ENCODE peak calls at places on chromosomes 6 and 20, in five cellular contexts. One of them, this sample, is unnamed.

GRCh38 chr6:39225946-39226437 is 3.3 kb downstream of the KCNK5 start:
- DNase-seq in nephron progenitor cell: no peak
- DNase-seq in cortex of kidney: no peak
- DNase-seq in substantia nigra: no peak
- DNase-seq in activated effector memory CD4-positive, alpha-beta T cell treated with Interleukin-2 at 50 U/mL for 16 hours: peak
- DNase-seq in this sample: no peak

GRCh38 chr6:57265755-57266221 is 43.7 kb upstream of the RAB23 start:
- DNase-seq in substantia nigra: no peak
- DNase-seq in activated effector memory CD4-positive, alpha-beta T cell treated with Interleukin-2 at 50 U/mL for 16 hours: no peak
- DNase-seq in cortex of kidney: no peak
- DNase-seq in nephron progenitor cell: no peak
- DNase-seq in this sample: no peak

GRCh38 chr20:7392551-7392950 is 547.7 kb downstream of the HAO1 start:
- DNase-seq in substantia nigra: no peak
- DNase-seq in activated effector memory CD4-positive, alpha-beta T cell treated with Interleukin-2 at 50 U/mL for 16 hours: no peak
- DNase-seq in nephron progenitor cell: no peak
- DNase-seq in cortex of kidney: no peak
- DNase-seq in this sample: no peak

GRCh38 chr20:61118429-61119224 is 133.4 kb upstream of the CDH4 start:
- DNase-seq in cortex of kidney: no peak
- DNase-seq in nephron progenitor cell: no peak
- DNase-seq in activated effector memory CD4-positive, alpha-beta T cell treated with Interleukin-2 at 50 U/mL for 16 hours: no peak
- DNase-seq in substantia nigra: no peak
- DNase-seq in this sample: no peak

GRCh38 chr6:15628499-15629131 is 34.2 kb downstream of the DTNBP1 start:
- DNase-seq in nephron progenitor cell: no peak
- DNase-seq in cortex of kidney: no peak
- DNase-seq in substantia nigra: no peak
- DNase-seq in activated effector memory CD4-positive, alpha-beta T cell treated with Interleukin-2 at 50 U/mL for 16 hours: no peak
- DNase-seq in this sample: no peak

GRCh38 chr20:44153636-44154043 is 33.3 kb downstream of the JPH2 start:
- DNase-seq in nephron progenitor cell: no peak
- DNase-seq in activated effector memory CD4-positive, alpha-beta T cell treated with Interleukin-2 at 50 U/mL for 16 hours: peak
- DNase-seq in cortex of kidney: no peak
- DNase-seq in substantia nigra: no peak
- DNase-seq in this sample: no peak

GRCh38 chr6:39823187-39823815 is 31.1 kb downstream of the DAAM2 start:
- DNase-seq in activated effector memory CD4-positive, alpha-beta T cell treated with Interleukin-2 at 50 U/mL for 16 hours: no peak
- DNase-seq in nephron progenitor cell: no peak
- DNase-seq in substantia nigra: no peak
- DNase-seq in cortex of kidney: no peak
- DNase-seq in this sample: no peak

GRCh38 chr20:37915800-37916570 is 13.1 kb downstream of the VSTM2L start:
- DNase-seq in substantia nigra: no peak
- DNase-seq in activated effector memory CD4-positive, alpha-beta T cell treated with Interleukin-2 at 50 U/mL for 16 hours: no peak
- DNase-seq in cortex of kidney: no peak
- DNase-seq in nephron progenitor cell: peak
- DNase-seq in this sample: no peak

GRCh38 chr6:131000544-131000943 is 62.5 kb downstream of the EPB41L2 start:
- DNase-seq in nephron progenitor cell: no peak
- DNase-seq in substantia nigra: no peak
- DNase-seq in activated effector memory CD4-positive, alpha-beta T cell treated with Interleukin-2 at 50 U/mL for 16 hours: no peak
- DNase-seq in cortex of kidney: no peak
- DNase-seq in this sample: no peak

GRCh38 chr20:12372557-12372956 is 454.9 kb downstream of the BTBD3 start:
- DNase-seq in substantia nigra: no peak
- DNase-seq in cortex of kidney: no peak
- DNase-seq in activated effector memory CD4-positive, alpha-beta T cell treated with Interleukin-2 at 50 U/mL for 16 hours: no peak
- DNase-seq in nephron progenitor cell: no peak
- DNase-seq in this sample: no peak

GRCh38 chr6:40164345-40164755 is 230.1 kb upstream of the MOCS1 start:
- DNase-seq in cortex of kidney: no peak
- DNase-seq in nephron progenitor cell: no peak
- DNase-seq in activated effector memory CD4-positive, alpha-beta T cell treated with Interleukin-2 at 50 U/mL for 16 hours: no peak
- DNase-seq in substantia nigra: no peak
- DNase-seq in this sample: no peak

GRCh38 chr20:62215020-62215990 is 4.8 kb downstream of the HRH3 start:
- DNase-seq in activated effector memory CD4-positive, alpha-beta T cell treated with Interleukin-2 at 50 U/mL for 16 hours: no peak
- DNase-seq in substantia nigra: no peak
- DNase-seq in cortex of kidney: no peak
- DNase-seq in nephron progenitor cell: no peak
- DNase-seq in this sample: peak

GRCh38 chr20:41286240-41286851 is 31.2 kb downstream of the ZHX3 start:
- DNase-seq in substantia nigra: no peak
- DNase-seq in cortex of kidney: no peak
- DNase-seq in activated effector memory CD4-positive, alpha-beta T cell treated with Interleukin-2 at 50 U/mL for 16 hours: no peak
- DNase-seq in nephron progenitor cell: no peak
- DNase-seq in this sample: no peak

GRCh38 chr20:64171211-64171610 is 7.0 kb downstream of the MYT1 start:
- DNase-seq in activated effector memory CD4-positive, alpha-beta T cell treated with Interleukin-2 at 50 U/mL for 16 hours: no peak
- DNase-seq in cortex of kidney: no peak
- DNase-seq in nephron progenitor cell: no peak
- DNase-seq in substantia nigra: no peak
- DNase-seq in this sample: no peak

GRCh38 chr6:89799756-89800155 is 19.8 kb downstream of the MDN1 start:
- DNase-seq in nephron progenitor cell: no peak
- DNase-seq in cortex of kidney: no peak
- DNase-seq in activated effector memory CD4-positive, alpha-beta T cell treated with Interleukin-2 at 50 U/mL for 16 hours: no peak
- DNase-seq in substantia nigra: no peak
- DNase-seq in this sample: no peak

GRCh38 chr20:1622450-1622849 is 2.6 kb upstream of the SIRPB1 start:
- DNase-seq in activated effector memory CD4-positive, alpha-beta T cell treated with Interleukin-2 at 50 U/mL for 16 hours: no peak
- DNase-seq in nephron progenitor cell: no peak
- DNase-seq in substantia nigra: no peak
- DNase-seq in cortex of kidney: no peak
- DNase-seq in this sample: no peak

GRCh38 chr20:54189630-54190029 is 15.8 kb upstream of the CYP24A1 start:
- DNase-seq in activated effector memory CD4-positive, alpha-beta T cell treated with Interleukin-2 at 50 U/mL for 16 hours: no peak
- DNase-seq in cortex of kidney: no peak
- DNase-seq in substantia nigra: no peak
- DNase-seq in nephron progenitor cell: no peak
- DNase-seq in this sample: no peak

GRCh38 chr6:73969982-73970960 is 274.3 kb downstream of the CD109 start:
- DNase-seq in activated effector memory CD4-positive, alpha-beta T cell treated with Interleukin-2 at 50 U/mL for 16 hours: no peak
- DNase-seq in cortex of kidney: no peak
- DNase-seq in nephron progenitor cell: peak
- DNase-seq in substantia nigra: no peak
- DNase-seq in this sample: no peak

GRCh38 chr20:22584630-22584921 is 204 bp upstream of the FOXA2 start:
- DNase-seq in nephron progenitor cell: peak
- DNase-seq in activated effector memory CD4-positive, alpha-beta T cell treated with Interleukin-2 at 50 U/mL for 16 hours: no peak
- DNase-seq in substantia nigra: no peak
- DNase-seq in cortex of kidney: no peak
- DNase-seq in this sample: no peak

GRCh38 chr6:153525998-153526397 is 394.9 kb upstream of the RGS17 start:
- DNase-seq in nephron progenitor cell: no peak
- DNase-seq in cortex of kidney: no peak
- DNase-seq in activated effector memory CD4-positive, alpha-beta T cell treated with Interleukin-2 at 50 U/mL for 16 hours: no peak
- DNase-seq in substantia nigra: no peak
- DNase-seq in this sample: no peak

GRCh38 chr6:101249470-101249869 is 144.0 kb upstream of the GRIK2 start:
- DNase-seq in nephron progenitor cell: no peak
- DNase-seq in cortex of kidney: no peak
- DNase-seq in activated effector memory CD4-positive, alpha-beta T cell treated with Interleukin-2 at 50 U/mL for 16 hours: no peak
- DNase-seq in substantia nigra: no peak
- DNase-seq in this sample: no peak

GRCh38 chr6:31541059-31541657 is 645 bp downstream of the DDX39B start:
- DNase-seq in nephron progenitor cell: peak
- DNase-seq in substantia nigra: no peak
- DNase-seq in activated effector memory CD4-positive, alpha-beta T cell treated with Interleukin-2 at 50 U/mL for 16 hours: peak
- DNase-seq in cortex of kidney: no peak
- DNase-seq in this sample: no peak

GRCh38 chr20:25254571-25254970 is 6.7 kb downstream of the PYGB start:
- DNase-seq in nephron progenitor cell: no peak
- DNase-seq in substantia nigra: no peak
- DNase-seq in activated effector memory CD4-positive, alpha-beta T cell treated with Interleukin-2 at 50 U/mL for 16 hours: no peak
- DNase-seq in cortex of kidney: no peak
- DNase-seq in this sample: no peak

GRCh38 chr6:20403080-20403765 is 1.5 kb downstream of the E2F3 start:
- DNase-seq in nephron progenitor cell: peak
- DNase-seq in substantia nigra: peak
- DNase-seq in cortex of kidney: peak
- DNase-seq in activated effector memory CD4-positive, alpha-beta T cell treated with Interleukin-2 at 50 U/mL for 16 hours: peak
- DNase-seq in this sample: peak

GRCh38 chr6:33418690-33419291 is 884 bp upstream of the CUTA start:
- DNase-seq in nephron progenitor cell: no peak
- DNase-seq in substantia nigra: no peak
- DNase-seq in cortex of kidney: no peak
- DNase-seq in activated effector memory CD4-positive, alpha-beta T cell treated with Interleukin-2 at 50 U/mL for 16 hours: no peak
- DNase-seq in this sample: no peak

GRCh38 chr6:32118782-32119628 is 9.0 kb downstream of the ATF6B start:
- DNase-seq in activated effector memory CD4-positive, alpha-beta T cell treated with Interleukin-2 at 50 U/mL for 16 hours: peak
- DNase-seq in substantia nigra: peak
- DNase-seq in cortex of kidney: no peak
- DNase-seq in nephron progenitor cell: peak
- DNase-seq in this sample: peak

GRCh38 chr6:117483004-117483644 is 650 bp downstream of the DCBLD1 start:
- DNase-seq in nephron progenitor cell: peak
- DNase-seq in cortex of kidney: no peak
- DNase-seq in activated effector memory CD4-positive, alpha-beta T cell treated with Interleukin-2 at 50 U/mL for 16 hours: no peak
- DNase-seq in substantia nigra: no peak
- DNase-seq in this sample: peak

GRCh38 chr6:118993358-118993757 is 58.4 kb upstream of the MCM9 start:
- DNase-seq in activated effector memory CD4-positive, alpha-beta T cell treated with Interleukin-2 at 50 U/mL for 16 hours: no peak
- DNase-seq in cortex of kidney: no peak
- DNase-seq in substantia nigra: no peak
- DNase-seq in nephron progenitor cell: no peak
- DNase-seq in this sample: no peak

GRCh38 chr6:111367393-111368088 is 115.5 kb downstream of the REV3L start:
- DNase-seq in substantia nigra: no peak
- DNase-seq in cortex of kidney: no peak
- DNase-seq in nephron progenitor cell: no peak
- DNase-seq in activated effector memory CD4-positive, alpha-beta T cell treated with Interleukin-2 at 50 U/mL for 16 hours: no peak
- DNase-seq in this sample: no peak

GRCh38 chr6:125393449-125393858 is 91.7 kb upstream of the HDDC2 start:
- DNase-seq in nephron progenitor cell: no peak
- DNase-seq in cortex of kidney: no peak
- DNase-seq in activated effector memory CD4-positive, alpha-beta T cell treated with Interleukin-2 at 50 U/mL for 16 hours: no peak
- DNase-seq in substantia nigra: no peak
- DNase-seq in this sample: no peak

GRCh38 chr6:50270427-50270826 is 220.7 kb upstream of the DEFB112 start:
- DNase-seq in activated effector memory CD4-positive, alpha-beta T cell treated with Interleukin-2 at 50 U/mL for 16 hours: no peak
- DNase-seq in cortex of kidney: no peak
- DNase-seq in nephron progenitor cell: no peak
- DNase-seq in substantia nigra: no peak
- DNase-seq in this sample: no peak

GRCh38 chr20:2101057-2101934 is at the start of gene STK35:
- DNase-seq in activated effector memory CD4-positive, alpha-beta T cell treated with Interleukin-2 at 50 U/mL for 16 hours: no peak
- DNase-seq in cortex of kidney: peak
- DNase-seq in substantia nigra: no peak
- DNase-seq in nephron progenitor cell: no peak
- DNase-seq in this sample: no peak

GRCh38 chr6:39836621-39837020 is 44.4 kb downstream of the DAAM2 start:
- DNase-seq in nephron progenitor cell: no peak
- DNase-seq in activated effector memory CD4-positive, alpha-beta T cell treated with Interleukin-2 at 50 U/mL for 16 hours: no peak
- DNase-seq in substantia nigra: no peak
- DNase-seq in cortex of kidney: no peak
- DNase-seq in this sample: no peak

GRCh38 chr6:21185849-21186478 is 407.6 kb upstream of the SOX4 start:
- DNase-seq in nephron progenitor cell: no peak
- DNase-seq in substantia nigra: no peak
- DNase-seq in cortex of kidney: no peak
- DNase-seq in activated effector memory CD4-positive, alpha-beta T cell treated with Interleukin-2 at 50 U/mL for 16 hours: no peak
- DNase-seq in this sample: peak

GRCh38 chr6:33116881-33117711 is 41.3 kb downstream of the HLA-DPB1 start:
- DNase-seq in cortex of kidney: no peak
- DNase-seq in substantia nigra: no peak
- DNase-seq in nephron progenitor cell: peak
- DNase-seq in activated effector memory CD4-positive, alpha-beta T cell treated with Interleukin-2 at 50 U/mL for 16 hours: no peak
- DNase-seq in this sample: peak

GRCh38 chr20:50303573-50304500 is 113.2 kb downstream of the CEBPB start:
- DNase-seq in cortex of kidney: no peak
- DNase-seq in activated effector memory CD4-positive, alpha-beta T cell treated with Interleukin-2 at 50 U/mL for 16 hours: no peak
- DNase-seq in substantia nigra: no peak
- DNase-seq in nephron progenitor cell: no peak
- DNase-seq in this sample: peak

GRCh38 chr6:39347906-39348585 is 25.5 kb upstream of the KCNK16 start:
- DNase-seq in substantia nigra: no peak
- DNase-seq in cortex of kidney: no peak
- DNase-seq in activated effector memory CD4-positive, alpha-beta T cell treated with Interleukin-2 at 50 U/mL for 16 hours: peak
- DNase-seq in nephron progenitor cell: peak
- DNase-seq in this sample: peak

GRCh38 chr6:97102152-97102790 is 177.7 kb downstream of the KLHL32 start:
- DNase-seq in nephron progenitor cell: no peak
- DNase-seq in activated effector memory CD4-positive, alpha-beta T cell treated with Interleukin-2 at 50 U/mL for 16 hours: no peak
- DNase-seq in cortex of kidney: no peak
- DNase-seq in substantia nigra: no peak
- DNase-seq in this sample: no peak

This sample was measured in nucleus accumbens.